ENCODE peak calls at places on chromosomes 7 and 10, in five cellular contexts. X, H, D, B and L are unnamed samples.

GRCh38 chr7:150788474-150789269 is 11.5 kb downstream of the TMEM176B start:
- DNase-seq in X (peak; percentile 48), H (no peak), D (no peak), B (peak; percentile 83), L (no peak)

GRCh38 chr10:30827531-30828120 is 198.1 kb upstream of the LYZL2 start:
- DNase-seq in X (no peak), H (no peak), D (no peak), B (peak; percentile 31), L (no peak)

GRCh38 chr10:4214912-4215311 is 429.9 kb upstream of the KLF6 start:
- DNase-seq in X (no peak), H (no peak), D (no peak), B (no peak), L (no peak)

GRCh38 chr7:87218941-87219544 is 489 bp downstream of the TMEM243 start:
- DNase-seq in X (peak; percentile 78), H (peak; percentile 40), D (no peak), B (peak; percentile 57), L (no peak)

GRCh38 chr7:108614903-108615302 is 45.2 kb downstream of the DNAJB9 start:
- DNase-seq in X (no peak), H (no peak), D (no peak), B (no peak), L (no peak)

GRCh38 chr10:4586756-4587155 is 239.3 kb upstream of the AKR1E2 start:
- DNase-seq in X (no peak), H (no peak), D (no peak), B (no peak), L (peak; percentile 30)

GRCh38 chr10:103145046-103145445 is 48.0 kb downstream of the NT5C2 start:
- DNase-seq in X (no peak), H (no peak), D (no peak), B (no peak), L (no peak)

GRCh38 chr7:44235582-44236332 is 35.0 kb downstream of the YKT6 start:
- DNase-seq in X (no peak), H (no peak), D (no peak), B (no peak), L (no peak)

GRCh38 chr7:66748127-66748511 is 7.6 kb downstream of the RABGEF1 start:
- DNase-seq in X (no peak), H (no peak), D (no peak), B (no peak), L (peak; percentile 66)

GRCh38 chr7:134788191-134788590 is 8.8 kb downstream of the CALD1 start:
- DNase-seq in X (no peak), H (no peak), D (no peak), B (no peak), L (no peak)

GRCh38 chr7:106430103-106430502 is 145.3 kb upstream of the NAMPT start:
- DNase-seq in X (no peak), H (no peak), D (no peak), B (no peak), L (no peak)

GRCh38 chr7:105493196-105493927 is 28.7 kb downstream of the PUS7 start:
- DNase-seq in X (no peak), H (no peak), D (no peak), B (no peak), L (no peak)

GRCh38 chr10:68406111-68406814 is 814 bp downstream of the RUFY2 start:
- DNase-seq in X (peak; percentile 22), H (peak; percentile 24), D (peak; percentile 60), B (peak; percentile 20), L (peak; percentile 9)

GRCh38 chr7:115976651-115977050 is 53.9 kb downstream of the TFEC start:
- DNase-seq in X (no peak), H (no peak), D (no peak), B (no peak), L (no peak)

GRCh38 chr7:127884066-127884559 is 147.1 kb downstream of the LRRC4 start:
- DNase-seq in X (peak; percentile 24), H (no peak), D (no peak), B (no peak), L (no peak)

GRCh38 chr10:28676968-28677888 is at the start of gene BAMBI:
- DNase-seq in X (peak; percentile 90), H (peak; percentile 82), D (peak; percentile 79), B (peak; percentile 89), L (no peak)

GRCh38 chr10:96259150-96259549 is 12.2 kb downstream of the BLNK start:
- DNase-seq in X (no peak), H (no peak), D (no peak), B (no peak), L (no peak)

GRCh38 chr7:106285801-106286492 is 1.2 kb upstream of the NAMPT start:
- DNase-seq in X (no peak), H (no peak), D (no peak), B (peak; percentile 50), L (no peak)

GRCh38 chr10:119207713-119208552 is 562 bp downstream of the GRK5 start:
- DNase-seq in X (peak; percentile 62), H (peak; percentile 48), D (peak; percentile 65), B (peak; percentile 70), L (no peak)

GRCh38 chr7:74481458-74482324 is 28.0 kb downstream of the GTF2IRD1 start:
- DNase-seq in X (no peak), H (no peak), D (no peak), B (no peak), L (no peak)

GRCh38 chr10:107031981-107032699 is 132.4 kb downstream of the SORCS1 start:
- DNase-seq in X (no peak), H (no peak), D (no peak), B (no peak), L (no peak)

GRCh38 chr7:25073451-25073850 is 51.6 kb downstream of the CYCS start:
- DNase-seq in X (no peak), H (no peak), D (no peak), B (no peak), L (peak; percentile 81)

GRCh38 chr7:148537435-148537834 is 53.1 kb upstream of the C7orf33 start:
- DNase-seq in X (no peak), H (no peak), D (no peak), B (no peak), L (no peak)

GRCh38 chr10:55180357-55180756 is 379.3 kb upstream of the PCDH15 start:
- DNase-seq in X (no peak), H (no peak), D (no peak), B (no peak), L (no peak)

GRCh38 chr7:151426486-151426905 is 13.4 kb downstream of the CRYGN start:
- DNase-seq in X (peak; percentile 85), H (no peak), D (no peak), B (peak; percentile 64), L (peak; percentile 49)

GRCh38 chr7:134042307-134042706 is 84.8 kb upstream of the LRGUK start:
- DNase-seq in X (no peak), H (no peak), D (no peak), B (no peak), L (no peak)

GRCh38 chr10:14478639-14479038 is 147.9 kb upstream of the FRMD4A start:
- DNase-seq in X (peak; percentile 54), H (no peak), D (no peak), B (peak; percentile 68), L (peak; percentile 19)

GRCh38 chr10:86655596-86655995 is 1.2 kb downstream of the OPN4 start:
- DNase-seq in X (peak; percentile 6), H (no peak), D (peak; percentile 29), B (no peak), L (no peak)

GRCh38 chr10:70132098-70133029 is at the start of gene AIFM2:
- DNase-seq in X (peak; percentile 74), H (peak; percentile 35), D (peak; percentile 83), B (peak; percentile 72), L (no peak)

DNA sequence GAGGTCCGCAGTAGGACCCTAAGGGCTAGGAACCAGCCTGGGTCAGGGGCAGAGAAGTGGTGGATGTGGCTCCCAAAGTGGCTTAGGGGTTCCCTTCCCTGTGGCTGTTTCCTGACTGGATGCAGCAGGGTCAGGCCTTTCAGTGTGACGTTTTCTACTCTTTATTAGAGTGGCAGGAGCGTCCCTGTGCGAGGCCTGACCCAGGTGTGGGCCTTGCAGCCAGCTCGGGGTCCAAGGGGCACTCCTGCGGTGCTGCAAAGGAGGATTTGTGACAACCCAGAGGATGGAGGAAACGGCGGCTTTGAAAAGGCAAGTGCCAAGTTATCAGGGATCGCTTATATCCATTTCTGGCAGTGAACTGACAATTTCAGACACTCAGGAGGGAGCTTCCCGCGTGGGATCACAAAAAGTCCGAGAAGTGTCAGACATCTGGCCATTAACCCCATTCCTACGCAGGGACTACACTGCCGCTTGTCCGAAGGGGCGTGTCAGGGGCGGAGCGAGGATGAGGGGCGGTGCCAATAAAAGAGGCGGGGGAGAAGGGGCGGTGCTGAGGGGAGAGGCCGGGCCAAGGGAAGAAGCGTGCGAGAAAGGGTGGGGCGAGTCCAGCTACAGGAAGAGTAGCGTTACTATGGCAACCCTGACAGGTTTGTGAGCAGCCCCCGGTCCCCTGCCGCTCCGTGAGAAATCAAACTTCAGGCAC is 98.8 kb upstream of the ZNF722 start:
- DNase-seq in X (peak; percentile 84), H (peak; percentile 84), D (no peak), B (peak; percentile 90), L (no peak)
- H3K4me3 ChIP-seq in X (peak overlapping the region; percentile 79), H (peak overlapping the region; percentile 98), D (no peak overlapping the region), B (peak overlapping the region; percentile 76), L (no peak overlapping the region)

GRCh38 chr10:7054915-7055314 is 355.9 kb downstream of the SFMBT2 start:
- DNase-seq in X (no peak), H (no peak), D (no peak), B (no peak), L (no peak)
- TF ChIP-seq CTCF in X (no peak), H (no peak), D (no peak), B (no peak), L (peak; percentile 23)

GRCh38 chr7:157628456-157628855 is 291.7 kb downstream of the DNAJB6 start:
- DNase-seq in X (no peak), H (no peak), D (no peak), B (no peak), L (no peak)

GRCh38 chr7:157630301-157630853 is 293.6 kb downstream of the DNAJB6 start:
- DNase-seq in X (no peak), H (no peak), D (no peak), B (no peak), L (no peak)

GRCh38 chr7:157625973-157626790 is 289.4 kb downstream of the DNAJB6 start:
- DNase-seq in X (no peak), H (no peak), D (no peak), B (no peak), L (no peak)

GRCh38 chr7:157627646-157628045 is 290.8 kb downstream of the DNAJB6 start:
- DNase-seq in X (no peak), H (no peak), D (no peak), B (no peak), L (no peak)

DNA sequence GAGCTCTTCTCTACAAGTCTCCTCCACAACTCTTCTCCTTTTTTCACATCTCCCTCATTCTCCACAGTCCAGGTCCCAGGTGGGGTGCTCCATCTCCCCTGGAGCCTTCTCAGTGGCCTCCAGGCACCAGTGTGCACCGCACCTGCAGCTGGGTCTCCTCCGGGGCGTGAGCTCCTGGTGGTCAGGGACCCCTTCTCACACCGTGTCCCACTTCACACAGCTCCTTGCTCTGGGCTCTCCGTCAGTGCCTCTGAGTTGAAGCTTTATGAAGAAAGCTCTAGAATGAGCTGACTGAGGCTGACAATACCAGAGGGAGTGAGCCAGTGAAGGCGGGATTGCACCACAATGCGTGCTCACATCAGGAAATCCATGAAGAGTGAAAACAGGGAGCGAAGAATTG is 290.2 kb downstream of the DNAJB6 start:
- DNase-seq in X (no peak), H (no peak), D (no peak), B (no peak), L (no peak)
- H3K27me3 ChIP-seq in X (no peaks in the 10 kb centered on the region), H (no peaks in the 10 kb centered on the region), D (peaks cover 19% of the 10 kb centered on the region), B (no peaks in the 10 kb centered on the region), L (no peaks in the 10 kb centered on the region)

DNA sequence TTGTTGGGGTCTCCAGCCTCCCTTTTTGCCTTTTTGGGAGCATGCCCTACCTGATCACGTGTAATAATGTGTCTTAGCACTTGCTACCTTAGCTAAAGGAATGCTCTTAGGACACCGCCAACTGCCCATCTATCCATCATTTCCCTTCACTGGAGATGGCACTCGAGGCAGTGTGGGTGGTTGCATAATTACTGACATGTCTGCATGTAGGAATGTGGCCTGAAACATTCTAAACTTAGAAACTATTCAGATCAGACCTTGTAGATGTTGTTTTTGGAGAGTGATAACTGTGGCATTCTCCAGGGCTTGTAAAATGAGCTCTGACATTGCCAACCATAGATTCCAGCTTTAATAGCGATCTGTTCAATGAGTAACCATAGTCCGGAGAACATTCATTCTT is 365.8 kb downstream of the BBS9 start:
- DNase-seq in X (no peak), H (no peak), D (no peak), B (no peak), L (peak; percentile 57)
- H3K4me3 ChIP-seq in X (no peak overlapping the region), H (no peak overlapping the region), D (no peak overlapping the region), B (no peak overlapping the region), L (no peak overlapping the region)